ENCODE peak calls at places on chromosomes 5 and 9, in eight cellular contexts. One of them, this sample, is unnamed.
A peak's percentile ranks its signal among the peaks of the same experiment; 100 is the strongest.

GRCh38 chr5:167839065-167839464 is 452.4 kb upstream of the WWC1 start:
- DNase-seq in effector memory CD8-positive, alpha-beta T cell: no peak
- DNase-seq in nephron progenitor cell: no peak
- DNase-seq in stimulated activated CD4-positive, alpha-beta T cell treated with anti-CD3 and anti-CD28 coated beads, TNF-alpha, amount 100 ng/mL, for 24 hours: no peak
- DNase-seq in mucosa of gallbladder: no peak
- DNase-seq in right lobe of liver: no peak
- DNase-seq in Calu3: no peak
- DNase-seq in psoas muscle: no peak
- DNase-seq in this sample: no peak

GRCh38 chr9:83489961-83490360 is 48.2 kb downstream of the FRMD3 start:
- DNase-seq in Calu3: no peak
- DNase-seq in psoas muscle: no peak
- DNase-seq in nephron progenitor cell: no peak
- DNase-seq in mucosa of gallbladder: no peak
- DNase-seq in right lobe of liver: no peak
- DNase-seq in stimulated activated CD4-positive, alpha-beta T cell treated with anti-CD3 and anti-CD28 coated beads, TNF-alpha, amount 100 ng/mL, for 24 hours: no peak
- DNase-seq in effector memory CD8-positive, alpha-beta T cell: no peak
- DNase-seq in this sample: no peak

GRCh38 chr5:146027746-146028145 is 77.6 kb downstream of the PLAC8L1 start:
- DNase-seq in stimulated activated CD4-positive, alpha-beta T cell treated with anti-CD3 and anti-CD28 coated beads, TNF-alpha, amount 100 ng/mL, for 24 hours: no peak
- DNase-seq in right lobe of liver: no peak
- DNase-seq in Calu3: peak; percentile 88
- DNase-seq in effector memory CD8-positive, alpha-beta T cell: no peak
- DNase-seq in mucosa of gallbladder: peak; percentile 87
- DNase-seq in psoas muscle: no peak
- DNase-seq in nephron progenitor cell: no peak
- DNase-seq in this sample: no peak

GRCh38 chr5:115349001-115349817 is 52.8 kb upstream of the CCDC112 start:
- DNase-seq in right lobe of liver: peak; percentile 48
- DNase-seq in mucosa of gallbladder: peak; percentile 67
- DNase-seq in nephron progenitor cell: no peak
- DNase-seq in stimulated activated CD4-positive, alpha-beta T cell treated with anti-CD3 and anti-CD28 coated beads, TNF-alpha, amount 100 ng/mL, for 24 hours: no peak
- DNase-seq in psoas muscle: peak; percentile 32
- DNase-seq in effector memory CD8-positive, alpha-beta T cell: no peak
- DNase-seq in Calu3: peak; percentile 47
- DNase-seq in this sample: peak; percentile 57

GRCh38 chr5:147216552-147217154 is 18.2 kb upstream of the STK32A start:
- DNase-seq in nephron progenitor cell: peak; percentile 12
- DNase-seq in psoas muscle: no peak
- DNase-seq in Calu3: no peak
- DNase-seq in right lobe of liver: no peak
- DNase-seq in stimulated activated CD4-positive, alpha-beta T cell treated with anti-CD3 and anti-CD28 coated beads, TNF-alpha, amount 100 ng/mL, for 24 hours: no peak
- DNase-seq in effector memory CD8-positive, alpha-beta T cell: no peak
- DNase-seq in mucosa of gallbladder: peak; percentile 15
- DNase-seq in this sample: no peak

GRCh38 chr5:4614088-4614487 is 526.0 kb upstream of the ADAMTS16 start:
- DNase-seq in mucosa of gallbladder: no peak
- DNase-seq in psoas muscle: no peak
- DNase-seq in Calu3: no peak
- DNase-seq in effector memory CD8-positive, alpha-beta T cell: no peak
- DNase-seq in stimulated activated CD4-positive, alpha-beta T cell treated with anti-CD3 and anti-CD28 coated beads, TNF-alpha, amount 100 ng/mL, for 24 hours: no peak
- DNase-seq in nephron progenitor cell: no peak
- DNase-seq in right lobe of liver: no peak
- DNase-seq in this sample: no peak

GRCh38 chr9:114696814-114697544 is 15.0 kb upstream of the TEX48 start:
- DNase-seq in effector memory CD8-positive, alpha-beta T cell: peak; percentile 17
- DNase-seq in mucosa of gallbladder: no peak
- DNase-seq in stimulated activated CD4-positive, alpha-beta T cell treated with anti-CD3 and anti-CD28 coated beads, TNF-alpha, amount 100 ng/mL, for 24 hours: peak; percentile 52
- DNase-seq in psoas muscle: no peak
- DNase-seq in Calu3: no peak
- DNase-seq in right lobe of liver: no peak
- DNase-seq in nephron progenitor cell: no peak
- DNase-seq in this sample: no peak

GRCh38 chr5:6176294-6176693 is 202.1 kb downstream of the MED10 start:
- DNase-seq in effector memory CD8-positive, alpha-beta T cell: no peak
- DNase-seq in psoas muscle: no peak
- DNase-seq in right lobe of liver: no peak
- DNase-seq in stimulated activated CD4-positive, alpha-beta T cell treated with anti-CD3 and anti-CD28 coated beads, TNF-alpha, amount 100 ng/mL, for 24 hours: no peak
- DNase-seq in mucosa of gallbladder: no peak
- DNase-seq in Calu3: no peak
- DNase-seq in nephron progenitor cell: no peak
- DNase-seq in this sample: no peak

GRCh38 chr9:126777733-126778132 is 27.1 kb upstream of the ZBTB43 start:
- DNase-seq in Calu3: peak; percentile 10
- DNase-seq in nephron progenitor cell: peak; percentile 20
- DNase-seq in effector memory CD8-positive, alpha-beta T cell: no peak
- DNase-seq in psoas muscle: no peak
- DNase-seq in right lobe of liver: no peak
- DNase-seq in stimulated activated CD4-positive, alpha-beta T cell treated with anti-CD3 and anti-CD28 coated beads, TNF-alpha, amount 100 ng/mL, for 24 hours: no peak
- DNase-seq in mucosa of gallbladder: no peak
- DNase-seq in this sample: no peak

GRCh38 chr9:118829334-118829733 is 539.9 kb downstream of the BRINP1 start:
- DNase-seq in nephron progenitor cell: no peak
- DNase-seq in stimulated activated CD4-positive, alpha-beta T cell treated with anti-CD3 and anti-CD28 coated beads, TNF-alpha, amount 100 ng/mL, for 24 hours: no peak
- DNase-seq in right lobe of liver: no peak
- DNase-seq in psoas muscle: no peak
- DNase-seq in effector memory CD8-positive, alpha-beta T cell: no peak
- DNase-seq in Calu3: no peak
- DNase-seq in mucosa of gallbladder: no peak
- DNase-seq in this sample: no peak

GRCh38 chr5:169873642-169874041 is 106.7 kb downstream of the INSYN2B start:
- DNase-seq in stimulated activated CD4-positive, alpha-beta T cell treated with anti-CD3 and anti-CD28 coated beads, TNF-alpha, amount 100 ng/mL, for 24 hours: no peak
- DNase-seq in psoas muscle: peak; percentile 16
- DNase-seq in mucosa of gallbladder: no peak
- DNase-seq in right lobe of liver: no peak
- DNase-seq in Calu3: no peak
- DNase-seq in nephron progenitor cell: no peak
- DNase-seq in effector memory CD8-positive, alpha-beta T cell: no peak
- DNase-seq in this sample: no peak

GRCh38 chr9:72443855-72444254 is 77.6 kb upstream of the TMC1 start:
- DNase-seq in nephron progenitor cell: no peak
- DNase-seq in Calu3: no peak
- DNase-seq in effector memory CD8-positive, alpha-beta T cell: peak; percentile 4
- DNase-seq in stimulated activated CD4-positive, alpha-beta T cell treated with anti-CD3 and anti-CD28 coated beads, TNF-alpha, amount 100 ng/mL, for 24 hours: no peak
- DNase-seq in mucosa of gallbladder: no peak
- DNase-seq in psoas muscle: no peak
- DNase-seq in right lobe of liver: no peak
- DNase-seq in this sample: no peak

GRCh38 chr9:127776195-127776918 is 2.1 kb downstream of the SH2D3C start:
- DNase-seq in mucosa of gallbladder: no peak
- DNase-seq in Calu3: no peak
- DNase-seq in nephron progenitor cell: peak; percentile 62
- DNase-seq in right lobe of liver: no peak
- DNase-seq in psoas muscle: no peak
- DNase-seq in effector memory CD8-positive, alpha-beta T cell: peak; percentile 69
- DNase-seq in stimulated activated CD4-positive, alpha-beta T cell treated with anti-CD3 and anti-CD28 coated beads, TNF-alpha, amount 100 ng/mL, for 24 hours: peak; percentile 55
- DNase-seq in this sample: no peak

GRCh38 chr9:34994429-34995287 is 5.1 kb downstream of the DNAJB5 start:
- DNase-seq in Calu3: peak; percentile 39
- DNase-seq in psoas muscle: no peak
- DNase-seq in right lobe of liver: no peak
- DNase-seq in mucosa of gallbladder: peak; percentile 40
- DNase-seq in nephron progenitor cell: peak; percentile 46
- DNase-seq in stimulated activated CD4-positive, alpha-beta T cell treated with anti-CD3 and anti-CD28 coated beads, TNF-alpha, amount 100 ng/mL, for 24 hours: no peak
- DNase-seq in effector memory CD8-positive, alpha-beta T cell: no peak
- DNase-seq in this sample: no peak

GRCh38 chr5:1914471-1914870 is 31.7 kb upstream of the IRX4 start:
- DNase-seq in right lobe of liver: no peak
- DNase-seq in Calu3: no peak
- DNase-seq in effector memory CD8-positive, alpha-beta T cell: no peak
- DNase-seq in stimulated activated CD4-positive, alpha-beta T cell treated with anti-CD3 and anti-CD28 coated beads, TNF-alpha, amount 100 ng/mL, for 24 hours: no peak
- DNase-seq in psoas muscle: no peak
- DNase-seq in mucosa of gallbladder: no peak
- DNase-seq in nephron progenitor cell: no peak
- DNase-seq in this sample: no peak

GRCh38 chr5:159800131-159800830 is 116.0 kb upstream of the ADRA1B start:
- DNase-seq in Calu3: no peak
- DNase-seq in effector memory CD8-positive, alpha-beta T cell: no peak
- DNase-seq in psoas muscle: no peak
- DNase-seq in stimulated activated CD4-positive, alpha-beta T cell treated with anti-CD3 and anti-CD28 coated beads, TNF-alpha, amount 100 ng/mL, for 24 hours: no peak
- DNase-seq in nephron progenitor cell: no peak
- DNase-seq in right lobe of liver: no peak
- DNase-seq in mucosa of gallbladder: no peak
- DNase-seq in this sample: no peak

GRCh38 chr9:134291452-134291881 is 34.8 kb upstream of the RXRA start:
- DNase-seq in right lobe of liver: peak; percentile 67
- DNase-seq in effector memory CD8-positive, alpha-beta T cell: no peak
- DNase-seq in mucosa of gallbladder: no peak
- DNase-seq in nephron progenitor cell: peak; percentile 0
- DNase-seq in Calu3: no peak
- DNase-seq in psoas muscle: peak; percentile 13
- DNase-seq in stimulated activated CD4-positive, alpha-beta T cell treated with anti-CD3 and anti-CD28 coated beads, TNF-alpha, amount 100 ng/mL, for 24 hours: no peak
- DNase-seq in this sample: no peak

GRCh38 chr5:39176740-39177628 is 42.4 kb downstream of the FYB1 start:
- DNase-seq in right lobe of liver: no peak
- DNase-seq in stimulated activated CD4-positive, alpha-beta T cell treated with anti-CD3 and anti-CD28 coated beads, TNF-alpha, amount 100 ng/mL, for 24 hours: no peak
- DNase-seq in effector memory CD8-positive, alpha-beta T cell: peak; percentile 52
- DNase-seq in Calu3: no peak
- DNase-seq in psoas muscle: no peak
- DNase-seq in mucosa of gallbladder: no peak
- DNase-seq in nephron progenitor cell: no peak
- DNase-seq in this sample: no peak

GRCh38 chr9:16058131-16058549 is 505.3 kb downstream of the CCDC171 start:
- DNase-seq in stimulated activated CD4-positive, alpha-beta T cell treated with anti-CD3 and anti-CD28 coated beads, TNF-alpha, amount 100 ng/mL, for 24 hours: no peak
- DNase-seq in Calu3: peak; percentile 13
- DNase-seq in mucosa of gallbladder: no peak
- DNase-seq in psoas muscle: no peak
- DNase-seq in right lobe of liver: no peak
- DNase-seq in effector memory CD8-positive, alpha-beta T cell: no peak
- DNase-seq in nephron progenitor cell: no peak
- DNase-seq in this sample: no peak

GRCh38 chr9:138051586-138052321 is 174.2 kb downstream of the CACNA1B start:
- DNase-seq in stimulated activated CD4-positive, alpha-beta T cell treated with anti-CD3 and anti-CD28 coated beads, TNF-alpha, amount 100 ng/mL, for 24 hours: no peak
- DNase-seq in mucosa of gallbladder: no peak
- DNase-seq in nephron progenitor cell: no peak
- DNase-seq in Calu3: no peak
- DNase-seq in right lobe of liver: no peak
- DNase-seq in psoas muscle: no peak
- DNase-seq in effector memory CD8-positive, alpha-beta T cell: no peak
- DNase-seq in this sample: peak; percentile 38

GRCh38 chr9:98908897-98909634 is 34.6 kb upstream of the COL15A1 start:
- DNase-seq in right lobe of liver: no peak
- DNase-seq in nephron progenitor cell: no peak
- DNase-seq in mucosa of gallbladder: no peak
- DNase-seq in stimulated activated CD4-positive, alpha-beta T cell treated with anti-CD3 and anti-CD28 coated beads, TNF-alpha, amount 100 ng/mL, for 24 hours: no peak
- DNase-seq in psoas muscle: no peak
- DNase-seq in Calu3: no peak
- DNase-seq in effector memory CD8-positive, alpha-beta T cell: no peak
- DNase-seq in this sample: no peak

GRCh38 chr9:124875501-124875900 is 13.6 kb downstream of the ARPC5L start:
- DNase-seq in Calu3: no peak
- DNase-seq in effector memory CD8-positive, alpha-beta T cell: no peak
- DNase-seq in right lobe of liver: no peak
- DNase-seq in stimulated activated CD4-positive, alpha-beta T cell treated with anti-CD3 and anti-CD28 coated beads, TNF-alpha, amount 100 ng/mL, for 24 hours: no peak
- DNase-seq in psoas muscle: no peak
- DNase-seq in nephron progenitor cell: no peak
- DNase-seq in mucosa of gallbladder: no peak
- DNase-seq in this sample: no peak

GRCh38 chr5:157263586-157264090 is 2.3 kb upstream of the CYFIP2 start:
- DNase-seq in Calu3: no peak
- DNase-seq in right lobe of liver: no peak
- DNase-seq in nephron progenitor cell: no peak
- DNase-seq in effector memory CD8-positive, alpha-beta T cell: no peak
- DNase-seq in mucosa of gallbladder: no peak
- DNase-seq in stimulated activated CD4-positive, alpha-beta T cell treated with anti-CD3 and anti-CD28 coated beads, TNF-alpha, amount 100 ng/mL, for 24 hours: no peak
- DNase-seq in psoas muscle: no peak
- DNase-seq in this sample: no peak

GRCh38 chr5:179154991-179155955 is 95.1 kb downstream of the ZNF354C start:
- DNase-seq in Calu3: no peak
- DNase-seq in nephron progenitor cell: no peak
- DNase-seq in effector memory CD8-positive, alpha-beta T cell: no peak
- DNase-seq in psoas muscle: no peak
- DNase-seq in stimulated activated CD4-positive, alpha-beta T cell treated with anti-CD3 and anti-CD28 coated beads, TNF-alpha, amount 100 ng/mL, for 24 hours: no peak
- DNase-seq in right lobe of liver: no peak
- DNase-seq in mucosa of gallbladder: no peak
- DNase-seq in this sample: no peak

GRCh38 chr9:4927043-4927471 is 58.0 kb upstream of the JAK2 start:
- DNase-seq in stimulated activated CD4-positive, alpha-beta T cell treated with anti-CD3 and anti-CD28 coated beads, TNF-alpha, amount 100 ng/mL, for 24 hours: no peak
- DNase-seq in psoas muscle: no peak
- DNase-seq in Calu3: no peak
- DNase-seq in effector memory CD8-positive, alpha-beta T cell: no peak
- DNase-seq in right lobe of liver: no peak
- DNase-seq in nephron progenitor cell: no peak
- DNase-seq in mucosa of gallbladder: no peak
- DNase-seq in this sample: no peak

GRCh38 chr5:31751620-31752019 is 112.7 kb downstream of the PDZD2 start:
- DNase-seq in Calu3: no peak
- DNase-seq in stimulated activated CD4-positive, alpha-beta T cell treated with anti-CD3 and anti-CD28 coated beads, TNF-alpha, amount 100 ng/mL, for 24 hours: no peak
- DNase-seq in mucosa of gallbladder: no peak
- DNase-seq in psoas muscle: no peak
- DNase-seq in effector memory CD8-positive, alpha-beta T cell: no peak
- DNase-seq in nephron progenitor cell: no peak
- DNase-seq in right lobe of liver: no peak
- DNase-seq in this sample: no peak

GRCh38 chr5:55226027-55226933 is 835 bp downstream of the MCIDAS start:
- DNase-seq in effector memory CD8-positive, alpha-beta T cell: peak; percentile 23
- DNase-seq in Calu3: peak; percentile 89
- DNase-seq in mucosa of gallbladder: peak; percentile 28
- DNase-seq in stimulated activated CD4-positive, alpha-beta T cell treated with anti-CD3 and anti-CD28 coated beads, TNF-alpha, amount 100 ng/mL, for 24 hours: no peak
- DNase-seq in right lobe of liver: peak; percentile 37
- DNase-seq in nephron progenitor cell: peak; percentile 89
- DNase-seq in psoas muscle: no peak
- DNase-seq in this sample: no peak

GRCh38 chr9:124504530-124505005 is 2.6 kb downstream of the NR5A1 start:
- DNase-seq in mucosa of gallbladder: no peak
- DNase-seq in effector memory CD8-positive, alpha-beta T cell: no peak
- DNase-seq in right lobe of liver: no peak
- DNase-seq in nephron progenitor cell: no peak
- DNase-seq in psoas muscle: no peak
- DNase-seq in stimulated activated CD4-positive, alpha-beta T cell treated with anti-CD3 and anti-CD28 coated beads, TNF-alpha, amount 100 ng/mL, for 24 hours: no peak
- DNase-seq in Calu3: no peak
- DNase-seq in this sample: no peak

This sample was measured in pancreas.